ENCODE peak calls at places on chromosomes 3 and 15, in five cellular contexts. O is A549; V is activated T-helper 17 cell treated with anti-CD3 and anti-CD28 coated beads, Interleukin-2, amount 50 U/mL, for 72 hours; I is right cardiac atrium; Z is PC-3. K is an unnamed sample.

GRCh38 chr3:112307557-112307956 is 13.5 kb upstream of the SLC9C1 start:
- ATAC-seq in I (no peak), Z (no peak), V (no peak), O (no peak), K (no peak)

GRCh38 chr15:87631093-87631492 is 625.4 kb downstream of the NTRK3 start:
- ATAC-seq in O (no peak), Z (no peak), I (no peak), V (no peak), K (no peak)

GRCh38 chr3:142808103-142808917 is 80.6 kb downstream of the PCOLCE2 start:
- ATAC-seq in I (no peak), Z (peak), V (peak), O (peak), K (no peak)

GRCh38 chr3:143581972-143582722 is 266.1 kb downstream of the SLC9A9 start:
- ATAC-seq in V (no peak), O (no peak), Z (no peak), I (no peak), K (no peak)

GRCh38 chr15:91970142-91970541 is 116.6 kb downstream of the SLCO3A1 start:
- ATAC-seq in V (no peak), I (peak), Z (no peak), O (no peak), K (peak)

GRCh38 chr15:33068531-33068990 is 126.0 kb downstream of the FMN1 start:
- ATAC-seq in O (peak), V (no peak), Z (peak), I (peak), K (peak)

GRCh38 chr15:59283717-59284336 is 77.2 kb downstream of the LDHAL6B start:
- ATAC-seq in O (peak), V (no peak), Z (peak), I (no peak), K (no peak)

GRCh38 chr3:171615742-171616141 is 155.5 kb upstream of the TNIK start:
- ATAC-seq in V (no peak), O (no peak), I (peak), Z (no peak), K (no peak)

GRCh38 chr15:40939909-40940801 is 11.0 kb downstream of the DLL4 start:
- ATAC-seq in Z (no peak), O (no peak), V (no peak), I (peak), K (no peak)

GRCh38 chr3:42229942-42230688 is 35.9 kb downstream of the CCK start:
- ATAC-seq in V (no peak), Z (peak), I (peak), O (peak), K (no peak)

GRCh38 chr3:184077881-184078280 is 19.0 kb upstream of the HTR3E start:
- ATAC-seq in Z (no peak), I (no peak), V (no peak), O (no peak), K (no peak)

GRCh38 chr3:38347421-38348200 is 1.0 kb downstream of the XYLB start:
- ATAC-seq in O (no peak), I (no peak), V (no peak), Z (no peak), K (no peak)

GRCh38 chr15:101669744-101670143 is 17.6 kb upstream of the TM2D3 start:
- ATAC-seq in I (no peak), O (no peak), V (no peak), Z (no peak), K (no peak)

GRCh38 chr15:71106802-71107500 is 8.3 kb upstream of the THSD4 start:
- ATAC-seq in I (no peak), Z (no peak), O (no peak), V (peak), K (no peak)

GRCh38 chr3:100053929-100054620 is 60.2 kb downstream of the FILIP1L start:
- ATAC-seq in V (no peak), Z (no peak), O (no peak), I (no peak), K (no peak)

GRCh38 chr3:49157289-49157688 is 8.8 kb downstream of the CCDC71 start:
- ATAC-seq in O (no peak), Z (peak), I (no peak), V (no peak), K (no peak)

K was measured in gastroesophageal sphincter.